ENCODE peak calls at places on chromosomes 3 and 15, in four cellular contexts. J, G, E and T are unnamed samples.

GRCh38 chr3:186002884-186003472 is 65.2 kb upstream of the TRA2B start:
- DNase-seq in J (peak; percentile 53), G (peak; percentile 48), E (no peak), T (peak; percentile 31)

GRCh38 chr3:95172549-95172948 is 1109.7 kb downstream of the NSUN3 start:
- DNase-seq in J (no peak), G (no peak), E (no peak), T (no peak)

GRCh38 chr15:59104602-59104911 is 389 bp upstream of the CCNB2 start:
- DNase-seq in J (no peak), G (no peak), E (no peak), T (no peak)

GRCh38 chr15:88142141-88142540 is 114.4 kb downstream of the NTRK3 start:
- DNase-seq in J (no peak), G (no peak), E (no peak), T (no peak)

GRCh38 chr3:25235471-25235870 is 192.6 kb upstream of the RARB start:
- DNase-seq in J (no peak), G (no peak), E (no peak), T (no peak)

GRCh38 chr15:31483053-31483923 is 156.7 kb downstream of the KLF13 start:
- DNase-seq in J (no peak), G (no peak), E (no peak), T (no peak)

GRCh38 chr3:159082514-159082913 is 280.7 kb downstream of the MFSD1 start:
- DNase-seq in J (no peak), G (peak; percentile 2), E (no peak), T (peak; percentile 61)

GRCh38 chr3:25665646-25666136 is 984 bp upstream of the TOP2B start:
- DNase-seq in J (peak; percentile 12), G (no peak), E (no peak), T (no peak)

GRCh38 chr15:73127302-73127936 is 75.2 kb downstream of the NEO1 start:
- DNase-seq in J (peak; percentile 51), G (peak; percentile 30), E (peak; percentile 7), T (peak; percentile 26)

GRCh38 chr15:92840149-92840548 is 60.0 kb upstream of the CHD2 start:
- DNase-seq in J (no peak), G (no peak), E (no peak), T (no peak)

GRCh38 chr15:98760112-98760826 is 111.9 kb downstream of the IGF1R start:
- DNase-seq in J (no peak), G (no peak), E (no peak), T (no peak)

GRCh38 chr3:146454796-146455195 is 14.6 kb downstream of the PLSCR2 start:
- DNase-seq in J (no peak), G (peak; percentile 27), E (no peak), T (no peak)

GRCh38 chr15:40308844-40309189 is 1.1 kb upstream of the PLCB2 start:
- DNase-seq in J (peak; percentile 71), G (no peak), E (no peak), T (no peak)

GRCh38 chr3:194686414-194686815 is 732 bp downstream of the FAM43A start:
- DNase-seq in J (no peak), G (no peak), E (no peak), T (no peak)

GRCh38 chr3:34650131-34650530 is 851.7 kb downstream of the PDCD6IP start:
- DNase-seq in J (no peak), G (no peak), E (no peak), T (no peak)

GRCh38 chr15:37135225-37135624 is 34.9 kb upstream of the MEIS2 start:
- DNase-seq in J (peak; percentile 30), G (no peak), E (no peak), T (peak; percentile 36)

GRCh38 chr3:176939022-176939817 is 258.1 kb downstream of the TBL1XR1 start:
- DNase-seq in J (peak; percentile 70), G (peak; percentile 86), E (peak; percentile 5), T (peak; percentile 80)

GRCh38 chr15:48603123-48603500 is 42.4 kb downstream of the FBN1 start:
- DNase-seq in J (no peak), G (no peak), E (no peak), T (peak; percentile 81)

GRCh38 chr3:32399030-32399620 is 7.5 kb downstream of the CMTM7 start:
- DNase-seq in J (peak; percentile 68), G (peak; percentile 60), E (no peak), T (peak; percentile 73)

GRCh38 chr3:82633319-82633718 is 871.9 kb upstream of the GBE1 start:
- DNase-seq in J (no peak), G (no peak), E (no peak), T (no peak)

GRCh38 chr3:161316006-161316689 is 55.2 kb downstream of the SPTSSB start:
- DNase-seq in J (no peak), G (no peak), E (no peak), T (peak; percentile 88)

GRCh38 chr15:76341366-76342045 is 4.9 kb downstream of the ISL2 start:
- DNase-seq in J (no peak), G (no peak), E (no peak), T (no peak)

GRCh38 chr3:73622135-73622534 is 2.6 kb downstream of the PDZRN3 start:
- DNase-seq in J (no peak), G (peak; percentile 47), E (no peak), T (no peak)

GRCh38 chr3:54653456-54654195 is 274.2 kb downstream of the LRTM1 start:
- DNase-seq in J (no peak), G (no peak), E (no peak), T (no peak)

DNA sequence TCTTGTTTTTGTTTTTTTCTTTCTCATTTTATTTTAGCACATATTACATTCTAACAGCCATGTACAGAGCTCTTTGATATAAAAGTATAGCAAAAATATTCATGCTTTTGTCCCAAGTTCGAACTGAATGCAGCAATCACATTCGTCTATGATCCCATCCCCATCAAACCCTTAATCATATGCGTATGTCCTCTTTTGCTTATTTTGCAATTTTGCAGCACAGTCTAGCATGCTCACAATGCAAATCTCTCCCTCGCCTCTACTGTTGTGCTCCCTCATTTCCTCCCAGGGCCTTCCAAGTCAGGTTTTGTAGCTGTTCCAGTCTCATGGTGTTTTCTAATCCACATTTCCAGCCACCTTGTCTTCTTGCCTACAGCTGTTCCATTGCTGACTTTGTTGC is 144.6 kb upstream of the VEPH1 start:
- DNase-seq in J (no peak), G (no peak), E (no peak), T (no peak)
- TF ChIP-seq FOS in J (no peak), G (no peak), E (no peak), T (no peak)

GRCh38 chr3:127796045-127796720 is 26.1 kb downstream of the MGLL start:
- DNase-seq in J (no peak), G (no peak), E (no peak), T (no peak)
- TF ChIP-seq POLR2A in J (no peak), G (no peak), E (no peak), T (no peak)

DNA sequence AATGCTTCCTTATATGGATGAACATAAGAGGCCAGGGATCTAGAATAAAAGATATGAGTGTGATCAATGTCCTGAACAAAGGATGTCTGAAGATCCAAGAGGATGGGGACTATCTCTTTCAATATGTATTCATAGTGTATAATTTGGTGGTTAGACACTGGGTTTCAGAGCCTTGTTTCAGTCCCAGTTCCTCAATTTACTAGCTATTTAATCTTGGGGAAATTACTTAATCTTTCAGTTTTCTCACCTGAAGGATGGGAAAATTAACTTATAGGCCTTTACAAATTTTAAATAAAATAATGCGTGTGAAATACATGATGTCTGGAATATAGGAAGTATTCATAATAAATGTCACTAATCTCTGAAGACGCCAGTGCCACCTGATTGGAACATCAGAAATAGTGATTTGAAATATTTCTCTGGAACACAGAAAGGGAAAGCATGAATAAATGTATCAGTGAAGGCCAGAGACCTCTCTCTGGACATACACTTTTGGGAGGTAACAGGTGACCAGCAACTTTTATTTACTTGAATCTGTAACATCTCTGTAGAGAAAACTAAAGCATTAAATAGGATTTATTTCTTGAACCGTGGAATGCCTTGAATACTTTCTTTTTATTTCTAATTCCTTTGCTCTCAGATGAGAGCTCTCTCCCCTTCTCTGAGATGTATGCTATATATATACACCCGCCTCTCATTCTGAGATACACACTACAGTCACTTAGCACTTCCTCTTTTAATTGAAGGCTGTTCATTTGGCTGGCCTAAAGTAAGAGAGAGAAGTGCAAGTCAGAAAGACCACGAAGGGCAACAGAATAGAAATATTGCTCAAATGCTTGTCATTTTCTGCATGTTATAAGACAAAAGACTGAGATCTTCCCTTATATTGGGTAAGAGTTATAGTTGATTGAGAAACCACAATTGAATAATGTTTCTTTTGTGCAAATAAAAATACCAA is 407.1 kb downstream of the LSAMP start:
- DNase-seq in J (peak; percentile 50), G (no peak), E (peak; percentile 58), T (no peak)
- TF ChIP-seq FOS in J (no peak), G (no peak), E (no peak), T (no peak)

DNA sequence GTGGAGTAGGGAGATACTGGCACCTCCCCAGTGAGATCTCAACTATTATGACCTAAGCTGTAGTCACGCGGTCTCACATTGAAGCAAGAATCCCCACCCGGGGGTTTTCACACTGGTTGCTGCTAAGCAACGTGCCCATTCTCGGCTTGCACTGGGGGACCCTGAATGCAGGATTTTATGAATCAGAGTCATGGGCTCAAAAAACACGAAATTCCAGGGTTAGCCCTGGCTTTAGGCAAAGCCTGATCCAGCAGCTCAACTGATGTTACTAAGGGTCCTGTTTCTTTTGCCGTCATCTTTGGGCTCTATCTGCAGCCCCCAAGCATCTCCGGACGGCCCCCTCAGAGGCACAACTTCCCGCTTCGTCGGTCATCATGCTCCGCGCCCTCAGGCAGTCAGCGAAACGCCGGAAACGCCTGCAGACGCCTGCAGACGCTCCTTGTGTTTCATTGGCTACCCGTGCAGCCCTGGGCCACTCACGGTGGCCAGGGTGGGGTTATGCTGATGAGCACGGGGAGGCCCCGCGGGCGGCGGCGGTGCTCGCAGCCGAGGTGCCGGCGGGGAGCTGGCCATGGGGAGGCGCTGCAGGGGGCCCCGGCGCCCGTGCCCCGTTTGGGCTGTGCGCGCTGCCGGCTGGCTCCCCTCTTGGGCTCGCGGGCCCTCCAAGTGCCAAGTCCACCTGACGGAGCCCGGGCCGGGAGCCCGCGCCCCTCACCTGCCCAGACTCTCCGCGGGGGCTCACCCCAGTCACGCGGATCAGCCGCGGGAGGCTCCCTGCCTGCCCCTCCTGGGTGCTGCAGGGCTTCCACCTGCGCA is 25.8 kb downstream of the EFCC1 start:
- DNase-seq in J (peak; percentile 94), G (peak; percentile 48), E (peak; percentile 53), T (peak; percentile 91)
- TF ChIP-seq POLR2A in J (peak; percentile 69), G (no peak), E (peak; percentile 77), T (peak; percentile 43)

GRCh38 chr15:83556068-83556467 is 97.9 kb upstream of the ADAMTSL3 start:
- DNase-seq in J (peak; percentile 19), G (no peak), E (no peak), T (no peak)

GRCh38 chr15:83561661-83562060 is 92.3 kb upstream of the ADAMTSL3 start:
- DNase-seq in J (no peak), G (no peak), E (no peak), T (no peak)

GRCh38 chr15:83556754-83557153 is 97.2 kb upstream of the ADAMTSL3 start:
- DNase-seq in J (no peak), G (no peak), E (no peak), T (no peak)

GRCh38 chr15:83558146-83558545 is 95.8 kb upstream of the ADAMTSL3 start:
- DNase-seq in J (no peak), G (no peak), E (no peak), T (no peak)

DNA sequence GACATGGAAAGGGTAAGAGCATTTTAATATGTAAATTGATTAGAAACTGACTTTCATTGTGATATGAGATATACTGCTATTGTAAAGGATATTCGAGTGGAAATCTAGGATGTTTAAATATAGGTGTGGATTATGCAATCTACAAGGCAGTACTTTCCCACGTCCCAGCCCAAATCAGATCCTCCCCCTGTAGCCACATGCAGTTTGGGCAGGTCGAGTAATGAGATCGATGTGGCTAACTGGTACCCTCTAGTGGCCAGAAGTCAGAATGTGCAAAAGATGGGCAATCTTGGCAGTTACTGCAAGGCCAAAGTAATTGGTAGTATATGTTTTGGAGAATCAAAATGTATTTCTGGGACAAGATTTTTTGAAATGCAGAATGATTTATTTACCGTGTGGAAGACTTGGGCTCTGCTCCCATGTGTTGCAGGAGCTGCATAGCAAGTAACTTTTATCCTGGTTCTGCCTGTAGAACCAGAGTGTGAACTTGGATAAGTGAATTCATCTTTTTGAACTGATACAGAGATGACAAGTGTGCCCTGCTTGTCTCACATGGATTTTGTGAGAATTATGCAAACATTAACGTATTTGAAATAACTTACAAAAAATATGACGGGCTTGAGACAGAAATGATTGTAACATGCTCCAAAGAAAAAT is 94.5 kb upstream of the ADAMTSL3 start:
- DNase-seq in J (peak; percentile 80), G (peak; percentile 61), E (peak; percentile 20), T (peak; percentile 61)
- TF ChIP-seq FOS in J (no peak), G (no peak), E (no peak), T (no peak)